ENCODE peak calls at places on chromosomes 12 and 14, in eight cellular contexts. One of them, this sample, is unnamed.

GRCh38 chr12:75443709-75444108 is 36.8 kb upstream of the GLIPR1 start:
- DNase-seq in A549: no peak
- DNase-seq in IMR-90: peak; percentile 13
- DNase-seq in ovary: no peak
- DNase-seq in NB4: no peak
- DNase-seq in prostate gland: no peak
- DNase-seq in gastrocnemius medialis: no peak
- DNase-seq in uterus: no peak
- DNase-seq in this sample: no peak

GRCh38 chr14:62763951-62764350 is 281.3 kb downstream of the KCNH5 start:
- DNase-seq in gastrocnemius medialis: no peak
- DNase-seq in IMR-90: no peak
- DNase-seq in ovary: no peak
- DNase-seq in uterus: no peak
- DNase-seq in NB4: no peak
- DNase-seq in A549: no peak
- DNase-seq in prostate gland: no peak
- DNase-seq in this sample: no peak

GRCh38 chr12:17954788-17955187 is 135.2 kb downstream of the RERGL start:
- DNase-seq in gastrocnemius medialis: no peak
- DNase-seq in uterus: no peak
- DNase-seq in ovary: no peak
- DNase-seq in IMR-90: no peak
- DNase-seq in A549: peak; percentile 23
- DNase-seq in NB4: peak; percentile 2
- DNase-seq in prostate gland: no peak
- DNase-seq in this sample: no peak

GRCh38 chr14:74302160-74302628 is 540 bp downstream of the ABCD4 start:
- DNase-seq in NB4: peak; percentile 63
- DNase-seq in prostate gland: no peak
- DNase-seq in A549: peak; percentile 51
- DNase-seq in ovary: no peak
- DNase-seq in IMR-90: peak; percentile 56
- DNase-seq in uterus: no peak
- DNase-seq in gastrocnemius medialis: no peak
- DNase-seq in this sample: no peak

GRCh38 chr14:34498684-34499412 is 36.8 kb upstream of the SPTSSA start:
- DNase-seq in A549: peak; percentile 80
- DNase-seq in gastrocnemius medialis: no peak
- DNase-seq in NB4: peak; percentile 28
- DNase-seq in prostate gland: peak; percentile 22
- DNase-seq in uterus: no peak
- DNase-seq in IMR-90: peak; percentile 22
- DNase-seq in ovary: no peak
- DNase-seq in this sample: no peak

GRCh38 chr14:35222324-35222723 is 69.9 kb upstream of the PSMA6 start:
- DNase-seq in uterus: no peak
- DNase-seq in A549: no peak
- DNase-seq in NB4: no peak
- DNase-seq in IMR-90: no peak
- DNase-seq in prostate gland: no peak
- DNase-seq in gastrocnemius medialis: no peak
- DNase-seq in ovary: no peak
- DNase-seq in this sample: no peak

GRCh38 chr14:68238956-68239355 is 419.4 kb downstream of the RAD51B start:
- DNase-seq in IMR-90: no peak
- DNase-seq in ovary: no peak
- DNase-seq in prostate gland: no peak
- DNase-seq in uterus: no peak
- DNase-seq in gastrocnemius medialis: no peak
- DNase-seq in A549: no peak
- DNase-seq in NB4: no peak
- DNase-seq in this sample: no peak

GRCh38 chr14:95260537-95261440 is 58.9 kb downstream of the CLMN start:
- DNase-seq in ovary: no peak
- DNase-seq in prostate gland: no peak
- DNase-seq in uterus: no peak
- DNase-seq in IMR-90: peak; percentile 39
- DNase-seq in A549: no peak
- DNase-seq in NB4: peak; percentile 17
- DNase-seq in gastrocnemius medialis: no peak
- DNase-seq in this sample: no peak

GRCh38 chr14:24243336-24243836 is 963 bp upstream of the TINF2 start:
- DNase-seq in ovary: no peak
- DNase-seq in uterus: peak; percentile 45
- DNase-seq in gastrocnemius medialis: no peak
- DNase-seq in prostate gland: no peak
- DNase-seq in IMR-90: no peak
- DNase-seq in A549: no peak
- DNase-seq in NB4: peak; percentile 74
- DNase-seq in this sample: no peak

GRCh38 chr14:44995196-44995595 is 33.2 kb downstream of the TOGARAM1 start:
- DNase-seq in A549: peak; percentile 12
- DNase-seq in IMR-90: no peak
- DNase-seq in gastrocnemius medialis: no peak
- DNase-seq in NB4: no peak
- DNase-seq in ovary: no peak
- DNase-seq in uterus: no peak
- DNase-seq in prostate gland: no peak
- DNase-seq in this sample: no peak

GRCh38 chr12:66296171-66296683 is 6.1 kb upstream of the HELB start:
- DNase-seq in uterus: no peak
- DNase-seq in gastrocnemius medialis: no peak
- DNase-seq in IMR-90: no peak
- DNase-seq in A549: no peak
- DNase-seq in ovary: no peak
- DNase-seq in prostate gland: no peak
- DNase-seq in NB4: no peak
- DNase-seq in this sample: no peak

GRCh38 chr14:92456215-92457017 is 57.2 kb upstream of the RIN3 start:
- DNase-seq in gastrocnemius medialis: no peak
- DNase-seq in A549: peak; percentile 79
- DNase-seq in ovary: peak; percentile 28
- DNase-seq in uterus: peak; percentile 26
- DNase-seq in NB4: peak; percentile 76
- DNase-seq in IMR-90: peak; percentile 70
- DNase-seq in prostate gland: peak; percentile 35
- DNase-seq in this sample: no peak

GRCh38 chr12:96811083-96811482 is 96.0 kb upstream of the NEDD1 start:
- DNase-seq in NB4: peak; percentile 14
- DNase-seq in ovary: no peak
- DNase-seq in gastrocnemius medialis: no peak
- DNase-seq in IMR-90: peak; percentile 85
- DNase-seq in A549: peak; percentile 92
- DNase-seq in prostate gland: no peak
- DNase-seq in uterus: no peak
- DNase-seq in this sample: no peak

GRCh38 chr14:104096751-104097700 is 11.5 kb downstream of the ASPG start:
- DNase-seq in A549: no peak
- DNase-seq in ovary: no peak
- DNase-seq in uterus: no peak
- DNase-seq in prostate gland: no peak
- DNase-seq in NB4: no peak
- DNase-seq in gastrocnemius medialis: no peak
- DNase-seq in IMR-90: no peak
- DNase-seq in this sample: no peak

GRCh38 chr14:21924479-21924878 is 250.9 kb upstream of the OR4E1 start:
- DNase-seq in NB4: peak; percentile 7
- DNase-seq in ovary: no peak
- DNase-seq in uterus: no peak
- DNase-seq in IMR-90: no peak
- DNase-seq in gastrocnemius medialis: no peak
- DNase-seq in A549: no peak
- DNase-seq in prostate gland: no peak
- DNase-seq in this sample: no peak

GRCh38 chr14:100739306-100739705 is 12.6 kb downstream of the DLK1 start:
- DNase-seq in NB4: no peak
- DNase-seq in uterus: no peak
- DNase-seq in IMR-90: no peak
- DNase-seq in ovary: no peak
- DNase-seq in gastrocnemius medialis: no peak
- DNase-seq in A549: no peak
- DNase-seq in prostate gland: no peak
- DNase-seq in this sample: peak; percentile 13

GRCh38 chr12:53179694-53180269 is 740 bp upstream of the ZNF740 start:
- DNase-seq in gastrocnemius medialis: no peak
- DNase-seq in IMR-90: no peak
- DNase-seq in A549: no peak
- DNase-seq in prostate gland: no peak
- DNase-seq in uterus: no peak
- DNase-seq in ovary: no peak
- DNase-seq in NB4: no peak
- DNase-seq in this sample: no peak

GRCh38 chr12:123139926-123140674 is 10.8 kb downstream of the PITPNM2 start:
- DNase-seq in prostate gland: no peak
- DNase-seq in A549: peak; percentile 64
- DNase-seq in IMR-90: peak; percentile 57
- DNase-seq in ovary: peak; percentile 70
- DNase-seq in uterus: no peak
- DNase-seq in gastrocnemius medialis: no peak
- DNase-seq in NB4: peak; percentile 57
- DNase-seq in this sample: no peak

GRCh38 chr14:104749111-104749649 is 3.8 kb upstream of the SIVA1 start:
- DNase-seq in uterus: no peak
- DNase-seq in gastrocnemius medialis: peak; percentile 76
- DNase-seq in A549: no peak
- DNase-seq in IMR-90: peak; percentile 58
- DNase-seq in prostate gland: peak; percentile 42
- DNase-seq in ovary: no peak
- DNase-seq in NB4: no peak
- DNase-seq in this sample: no peak

GRCh38 chr14:102696332-102696731 is 80.9 kb upstream of the TRAF3 start:
- DNase-seq in A549: no peak
- DNase-seq in IMR-90: no peak
- DNase-seq in gastrocnemius medialis: no peak
- DNase-seq in prostate gland: no peak
- DNase-seq in NB4: no peak
- DNase-seq in ovary: no peak
- DNase-seq in uterus: no peak
- DNase-seq in this sample: no peak

GRCh38 chr14:20986811-20987210 is 3.0 kb upstream of the METTL17 start:
- DNase-seq in uterus: peak; percentile 52
- DNase-seq in NB4: peak; percentile 62
- DNase-seq in A549: peak; percentile 74
- DNase-seq in gastrocnemius medialis: no peak
- DNase-seq in prostate gland: no peak
- DNase-seq in ovary: no peak
- DNase-seq in IMR-90: peak; percentile 96
- DNase-seq in this sample: no peak

GRCh38 chr12:122854554-122854953 is 19.3 kb downstream of the HIP1R start:
- DNase-seq in gastrocnemius medialis: no peak
- DNase-seq in NB4: no peak
- DNase-seq in uterus: no peak
- DNase-seq in IMR-90: no peak
- DNase-seq in prostate gland: no peak
- DNase-seq in A549: no peak
- DNase-seq in ovary: no peak
- DNase-seq in this sample: no peak

GRCh38 chr12:77108707-77109106 is 43.3 kb upstream of the E2F7 start:
- DNase-seq in uterus: no peak
- DNase-seq in A549: no peak
- DNase-seq in NB4: no peak
- DNase-seq in ovary: no peak
- DNase-seq in IMR-90: no peak
- DNase-seq in gastrocnemius medialis: no peak
- DNase-seq in prostate gland: no peak
- DNase-seq in this sample: no peak

GRCh38 chr12:66694666-66695065 is 15.8 kb upstream of the GRIP1 start:
- DNase-seq in uterus: no peak
- DNase-seq in gastrocnemius medialis: no peak
- DNase-seq in prostate gland: no peak
- DNase-seq in IMR-90: no peak
- DNase-seq in NB4: no peak
- DNase-seq in ovary: no peak
- DNase-seq in A549: no peak
- DNase-seq in this sample: no peak

GRCh38 chr12:54598966-54599365 is 10.5 kb upstream of the PPP1R1A start:
- DNase-seq in uterus: no peak
- DNase-seq in A549: no peak
- DNase-seq in NB4: no peak
- DNase-seq in gastrocnemius medialis: no peak
- DNase-seq in ovary: no peak
- DNase-seq in prostate gland: no peak
- DNase-seq in IMR-90: no peak
- DNase-seq in this sample: no peak

GRCh38 chr12:42325776-42326465 is at the start of the genes PPHLN1 and ZCRB1:
- DNase-seq in prostate gland: peak; percentile 84
- DNase-seq in gastrocnemius medialis: peak; percentile 66
- DNase-seq in A549: peak; percentile 87
- DNase-seq in uterus: peak; percentile 79
- DNase-seq in NB4: peak; percentile 91
- DNase-seq in IMR-90: peak; percentile 71
- DNase-seq in ovary: peak; percentile 85
- DNase-seq in this sample: peak; percentile 67
- TF ChIP-seq POLR2A in prostate gland: peak; percentile 56
- TF ChIP-seq POLR2A in gastrocnemius medialis: peak; percentile 65
- TF ChIP-seq POLR2A in A549: peak; percentile 68
- TF ChIP-seq POLR2A in uterus: peak; percentile 56
- TF ChIP-seq POLR2A in NB4: peak; percentile 95
- TF ChIP-seq POLR2A in IMR-90: peak; percentile 85
- TF ChIP-seq POLR2A in ovary: peak; percentile 71
- TF ChIP-seq POLR2A in this sample: peak; percentile 85

DNA sequence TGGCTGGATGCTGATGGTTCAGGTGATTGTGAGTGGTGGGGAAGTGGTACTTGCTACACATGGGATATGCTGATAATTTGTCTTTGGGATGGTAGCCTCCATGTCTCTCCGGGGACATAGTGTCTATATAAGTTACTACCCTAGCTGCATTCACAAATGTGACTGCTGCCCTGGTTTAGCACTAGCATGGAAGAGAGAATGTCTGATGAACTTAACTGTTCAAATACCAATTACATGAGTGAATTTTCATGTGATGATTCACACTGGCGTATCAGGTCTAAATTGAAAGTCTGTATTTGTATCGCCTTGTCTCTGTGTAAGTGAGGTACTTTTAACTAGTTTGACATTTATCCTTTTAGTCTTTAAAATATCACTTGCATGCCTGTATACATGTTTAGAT is 34.4 kb downstream of the ATF7IP start:
- DNase-seq in prostate gland: no peak
- DNase-seq in NB4: no peak
- DNase-seq in gastrocnemius medialis: no peak
- DNase-seq in IMR-90: peak; percentile 63
- DNase-seq in uterus: no peak
- DNase-seq in A549: no peak
- DNase-seq in ovary: no peak
- DNase-seq in this sample: no peak
- TF ChIP-seq POLR2A in prostate gland: no peak
- TF ChIP-seq POLR2A in NB4: no peak
- TF ChIP-seq POLR2A in gastrocnemius medialis: no peak
- TF ChIP-seq POLR2A in IMR-90: no peak
- TF ChIP-seq POLR2A in uterus: no peak
- TF ChIP-seq POLR2A in A549: no peak
- TF ChIP-seq POLR2A in ovary: no peak
- TF ChIP-seq POLR2A in this sample: no peak

GRCh38 chr14:66507722-66508546 is at the start of gene GPHN:
- DNase-seq in NB4: peak; percentile 98
- DNase-seq in IMR-90: peak; percentile 97
- DNase-seq in uterus: peak; percentile 95
- DNase-seq in ovary: peak; percentile 91
- DNase-seq in prostate gland: peak; percentile 96
- DNase-seq in gastrocnemius medialis: peak; percentile 96
- DNase-seq in A549: peak; percentile 98
- DNase-seq in this sample: peak; percentile 66
- TF ChIP-seq POLR2A in NB4: peak; percentile 60
- TF ChIP-seq POLR2A in IMR-90: no peak
- TF ChIP-seq POLR2A in uterus: peak; percentile 84
- TF ChIP-seq POLR2A in ovary: peak; percentile 41
- TF ChIP-seq POLR2A in prostate gland: peak; percentile 91
- TF ChIP-seq POLR2A in gastrocnemius medialis: peak; percentile 95
- TF ChIP-seq POLR2A in A549: peak; percentile 88
- TF ChIP-seq POLR2A in this sample: peak; percentile 92

GRCh38 chr12:51270847-51271518 is 768 bp upstream of the SMAGP start:
- DNase-seq in gastrocnemius medialis: no peak
- DNase-seq in A549: peak; percentile 65
- DNase-seq in IMR-90: peak; percentile 86
- DNase-seq in NB4: peak; percentile 34
- DNase-seq in uterus: no peak
- DNase-seq in prostate gland: no peak
- DNase-seq in ovary: no peak
- DNase-seq in this sample: no peak
- TF ChIP-seq POLR2A in gastrocnemius medialis: no peak
- TF ChIP-seq POLR2A in A549: no peak
- TF ChIP-seq POLR2A in IMR-90: no peak
- TF ChIP-seq POLR2A in NB4: no peak
- TF ChIP-seq POLR2A in uterus: no peak
- TF ChIP-seq POLR2A in prostate gland: peak; percentile 28
- TF ChIP-seq POLR2A in ovary: no peak
- TF ChIP-seq POLR2A in this sample: no peak